ENCODE peak calls at places on chromosome 9, in six cellular contexts. U is suprapubic skin, Q is fibroblast of lung, Z is AG10803, Y is fibroblast of mammary gland, P is choroid plexus epithelial cell. F is an unnamed sample.

GRCh38 chr9:4180907-4181605 is 118.8 kb downstream of the GLIS3 start:
- DNase-seq in Z (no peak), Y (no peak), U (no peak), Q (no peak), P (no peak), F (no peak)

GRCh38 chr9:37955781-37956422 is 52.0 kb upstream of the SLC25A51 start:
- DNase-seq in P (no peak), Y (no peak), Z (no peak), Q (no peak), U (no peak), F (no peak)

GRCh38 chr9:5429873-5430564 is 7.7 kb downstream of the PLGRKT start:
- DNase-seq in P (no peak), U (no peak), Q (no peak), Y (no peak), Z (no peak), F (no peak)

GRCh38 chr9:132798817-132799790 is 79.0 kb downstream of the AK8 start:
- DNase-seq in U (no peak), Q (no peak), Z (no peak), Y (peak), P (peak), F (peak)

GRCh38 chr9:20024159-20024571 is 235.3 kb upstream of the SLC24A2 start:
- DNase-seq in Y (no peak), Z (no peak), U (no peak), Q (peak), P (peak), F (no peak)

GRCh38 chr9:15158019-15158418 is 149.0 kb downstream of the TTC39B start:
- DNase-seq in Y (no peak), U (no peak), P (no peak), Z (no peak), Q (no peak), F (peak)

GRCh38 chr9:91192379-91192775 is 169.3 kb downstream of the AUH start:
- DNase-seq in Y (peak), U (no peak), Q (peak), P (peak), Z (no peak), F (no peak)

GRCh38 chr9:14670718-14671117 is 22.5 kb downstream of the ZDHHC21 start:
- DNase-seq in Y (peak), Z (no peak), U (no peak), Q (peak), P (peak), F (peak)

GRCh38 chr9:126860757-126861466 is 473 bp downstream of the ZBTB34 start:
- DNase-seq in Z (no peak), Q (peak), Y (no peak), U (no peak), P (no peak), F (no peak)

GRCh38 chr9:113787871-113788270 is 88.2 kb upstream of the ZNF618 start:
- DNase-seq in Z (no peak), U (no peak), P (no peak), Q (no peak), Y (no peak), F (no peak)
- TF ChIP-seq CTCF in Z (no peak), U (no peak), P (no peak), Q (no peak), Y (no peak), F (no peak)

GRCh38 chr9:93954436-93955355 is at the start of gene BARX1:
- DNase-seq in Y (no peak), P (no peak), Q (no peak), Z (no peak), U (no peak), F (no peak)
- H3K4me3 ChIP-seq in Y (no peak), P (no peak), Q (no peak), Z (no peak), U (peak), F (no peak)

DNA sequence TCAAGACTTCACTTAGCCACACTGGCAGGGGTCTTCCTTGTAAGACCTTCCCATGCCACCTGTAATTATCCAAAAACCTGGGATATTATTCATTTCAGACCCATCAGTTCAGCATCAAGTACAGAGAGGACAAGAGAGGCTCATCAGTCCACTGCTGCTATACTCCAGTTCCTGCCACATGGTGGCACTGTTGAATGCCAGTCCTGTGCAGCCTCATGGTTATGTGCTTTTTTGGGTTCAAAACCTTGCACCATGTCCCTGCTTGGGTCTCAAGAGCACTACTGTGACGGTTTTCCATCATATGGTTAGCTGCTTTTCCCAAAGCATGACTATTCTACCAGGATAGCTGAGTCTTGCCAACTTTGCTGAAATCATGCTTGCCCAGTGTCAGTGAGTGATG is 8.5 kb downstream of the PTGS1 start:
- DNase-seq in Z (no peak), Q (no peak), U (no peak), P (no peak), Y (peak), F (no peak)
- TF ChIP-seq CTCF in Z (peak), Q (peak), U (no peak), P (peak), Y (peak), F (no peak)

DNA sequence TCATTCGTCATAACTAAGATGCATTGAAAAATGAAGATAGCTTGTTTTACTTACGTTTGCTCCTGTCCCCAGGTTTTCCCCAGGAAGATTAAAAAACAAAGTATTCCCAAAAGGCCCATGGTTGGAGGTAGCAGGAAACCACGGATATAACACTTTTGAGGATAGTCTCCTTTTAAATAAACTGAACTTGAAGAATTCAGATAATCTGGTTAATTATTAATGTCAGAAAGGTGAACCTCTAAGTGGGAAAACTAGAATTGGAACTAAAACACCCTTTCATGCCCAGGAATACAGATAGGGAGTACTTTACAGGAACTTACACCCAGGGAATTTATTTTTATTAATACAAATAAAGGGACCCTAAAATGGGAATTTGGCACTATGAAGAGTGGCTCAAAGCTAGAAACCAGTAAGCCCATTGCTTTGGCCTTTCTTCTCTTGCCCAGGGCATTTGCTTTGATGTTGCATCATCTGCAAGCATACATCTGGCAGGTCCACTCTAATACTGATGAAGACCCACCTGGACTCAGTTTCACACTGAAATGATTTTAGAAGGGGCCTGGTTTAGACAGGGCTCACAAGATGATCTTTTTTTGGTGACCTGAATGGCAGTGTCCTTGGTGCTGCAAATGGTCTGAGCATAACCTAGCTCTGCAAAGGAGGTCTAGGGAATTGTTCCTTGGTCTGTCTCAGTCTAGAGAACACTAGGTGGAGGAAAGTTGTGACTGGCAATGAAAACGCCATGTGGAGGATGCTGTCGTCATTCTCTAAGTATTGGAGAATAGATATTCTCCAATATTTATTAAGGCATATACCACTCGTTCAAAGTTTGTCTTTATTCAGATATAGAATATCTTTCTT is at the start of gene C5:
- DNase-seq in P (no peak), Q (no peak), Y (no peak), Z (no peak), U (no peak), F (no peak)
- H3K4me3 ChIP-seq in P (no peak), Q (no peak), Y (no peak), Z (no peak), U (no peak), F (no peak)

DNA sequence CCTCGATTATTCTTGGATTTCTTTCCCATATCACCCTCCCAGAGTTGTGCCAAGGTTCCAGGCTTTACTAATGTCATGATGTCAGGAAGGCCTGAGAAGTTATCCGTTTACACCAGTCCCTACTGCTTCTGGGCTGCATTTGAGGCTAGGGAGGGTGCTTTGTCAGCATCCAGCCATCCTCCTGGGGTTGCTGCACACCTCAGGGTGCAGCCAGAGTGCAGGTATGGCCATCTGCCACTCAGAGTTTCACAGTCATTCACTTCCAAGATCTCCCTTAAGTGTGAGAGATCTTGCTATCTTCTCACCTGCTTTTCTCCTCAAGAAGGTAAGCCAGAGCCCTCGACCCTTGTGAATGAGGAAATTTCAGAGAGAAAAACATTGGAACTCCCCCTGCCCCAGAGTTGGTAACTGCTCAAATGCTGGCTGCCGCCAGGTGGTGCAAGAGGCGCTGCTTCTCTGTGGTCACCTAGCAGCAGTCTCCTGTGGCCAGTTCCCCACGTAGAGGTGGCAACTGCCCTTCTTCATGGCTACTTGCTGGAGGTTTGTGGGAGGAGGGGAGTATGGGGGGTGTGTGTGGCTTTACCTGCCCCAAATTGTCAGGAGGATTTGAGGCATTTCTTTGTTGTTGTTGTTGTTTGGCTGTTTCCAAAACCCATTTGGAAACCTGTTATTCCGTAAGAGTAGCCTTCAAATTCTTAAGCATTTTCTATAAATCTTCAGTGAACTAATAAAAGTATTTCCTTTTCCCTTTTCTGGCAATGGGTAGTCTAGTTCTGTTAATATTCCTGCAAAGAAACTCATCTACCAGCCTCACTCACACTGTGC is 259.6 kb upstream of the DMRT1 start:
- DNase-seq in Z (no peak), U (no peak), Y (no peak), Q (no peak), P (peak), F (no peak)
- TF ChIP-seq CTCF in Z (peak), U (no peak), Y (no peak), Q (peak), P (peak), F (peak)

GRCh38 chr9:18723366-18723765 is 249.4 kb downstream of the ADAMTSL1 start:
- DNase-seq in U (no peak), Y (no peak), P (peak), Z (no peak), Q (no peak), F (no peak)

GRCh38 chr9:18722882-18723281 is 248.9 kb downstream of the ADAMTSL1 start:
- DNase-seq in Y (no peak), P (peak), U (no peak), Q (no peak), Z (no peak), F (no peak)

GRCh38 chr9:18727904-18728303 is 254.0 kb downstream of the ADAMTSL1 start:
- DNase-seq in Q (no peak), P (no peak), Y (no peak), Z (no peak), U (no peak), F (no peak)

GRCh38 chr9:18728642-18729041 is 254.7 kb downstream of the ADAMTSL1 start:
- DNase-seq in P (no peak), U (no peak), Z (no peak), Y (no peak), Q (no peak), F (no peak)

GRCh38 chr9:18726546-18726945 is 252.6 kb downstream of the ADAMTSL1 start:
- DNase-seq in Y (peak), U (no peak), Z (peak), P (peak), Q (no peak), F (peak)
- H3K4me3 ChIP-seq in Y (no peak), U (no peak), Z (no peak), P (no peak), Q (no peak), F (no peak)

DNA sequence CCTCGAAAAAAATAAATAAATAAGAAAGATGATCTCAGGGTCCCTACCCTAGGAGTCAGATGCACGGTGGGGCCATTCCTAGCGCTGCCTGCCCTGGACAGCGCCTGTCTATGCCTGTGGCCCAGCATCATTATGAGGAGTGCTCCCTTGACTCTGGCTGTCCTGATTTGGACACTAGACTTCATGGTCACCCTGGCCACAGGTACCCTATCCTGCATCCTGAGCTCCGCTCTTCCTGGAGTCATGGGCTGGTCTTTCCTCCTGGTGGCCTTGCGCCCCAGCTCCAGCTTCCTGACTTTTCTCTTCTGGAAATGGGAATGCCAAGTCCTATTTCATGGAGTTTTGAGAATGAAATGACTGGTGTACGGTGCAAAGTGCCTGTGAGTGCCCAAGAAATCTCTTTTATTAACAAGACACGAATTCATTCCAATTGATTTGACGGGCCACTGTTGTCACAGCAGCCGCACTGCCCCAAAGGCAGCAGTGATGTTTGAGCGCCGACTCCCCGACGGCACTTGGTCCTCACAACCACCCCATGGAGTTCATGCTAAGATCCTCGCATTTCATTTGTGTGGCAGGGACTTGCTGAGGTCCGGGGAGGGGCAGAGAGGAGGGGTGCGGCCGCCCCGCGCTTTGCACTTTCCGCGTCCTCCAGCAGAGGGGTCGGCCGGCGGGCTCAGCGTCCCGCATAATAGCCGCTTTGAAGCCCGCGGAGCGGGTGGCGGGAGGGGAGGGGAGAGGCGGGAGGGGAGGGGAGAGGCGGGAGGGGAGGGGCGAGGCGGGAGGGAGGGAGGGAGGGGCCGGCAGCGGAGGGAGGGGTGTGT is 453 bp upstream of the AIF1L start:
- DNase-seq in P (no peak), Z (no peak), Q (peak), Y (no peak), U (no peak), F (peak)
- TF ChIP-seq CTCF in P (peak), Z (no peak), Q (no peak), Y (no peak), U (no peak), F (no peak)

DNA sequence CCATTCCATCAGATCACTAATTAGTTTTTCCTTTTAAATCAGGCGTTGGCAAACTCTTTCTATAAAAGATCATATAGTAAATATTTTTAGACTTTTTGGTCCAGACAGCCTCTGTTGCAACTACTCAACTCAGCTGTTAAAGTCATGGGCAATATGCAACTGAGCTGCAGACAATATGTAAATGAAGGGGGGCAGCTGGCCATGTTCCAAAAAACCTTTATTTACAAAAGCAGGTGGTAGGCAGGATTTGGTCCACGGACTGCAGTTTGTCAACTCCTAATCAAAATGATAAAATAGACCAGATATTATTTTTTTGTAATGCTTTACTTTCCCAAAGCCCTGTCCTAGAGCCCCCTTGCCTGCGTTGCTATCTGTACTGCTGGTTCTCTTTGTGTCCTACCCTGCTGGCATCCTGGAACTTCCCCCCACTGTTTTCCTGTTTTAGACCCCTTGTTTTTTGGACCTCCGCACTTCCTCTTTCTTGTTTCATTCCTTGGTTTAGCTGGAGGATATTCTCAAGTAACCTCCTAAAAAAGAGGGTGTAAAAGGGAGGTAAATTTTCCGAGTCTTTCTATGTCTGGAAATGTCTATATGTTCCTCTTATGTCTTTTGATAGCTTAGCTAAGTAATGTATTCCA is 24.7 kb upstream of the TNFSF8 start:
- DNase-seq in Y (no peak), U (no peak), Q (no peak), P (no peak), Z (no peak), F (no peak)
- H3K4me3 ChIP-seq in Y (no peak), U (no peak), Q (no peak), P (no peak), Z (no peak), F (no peak)

DNA sequence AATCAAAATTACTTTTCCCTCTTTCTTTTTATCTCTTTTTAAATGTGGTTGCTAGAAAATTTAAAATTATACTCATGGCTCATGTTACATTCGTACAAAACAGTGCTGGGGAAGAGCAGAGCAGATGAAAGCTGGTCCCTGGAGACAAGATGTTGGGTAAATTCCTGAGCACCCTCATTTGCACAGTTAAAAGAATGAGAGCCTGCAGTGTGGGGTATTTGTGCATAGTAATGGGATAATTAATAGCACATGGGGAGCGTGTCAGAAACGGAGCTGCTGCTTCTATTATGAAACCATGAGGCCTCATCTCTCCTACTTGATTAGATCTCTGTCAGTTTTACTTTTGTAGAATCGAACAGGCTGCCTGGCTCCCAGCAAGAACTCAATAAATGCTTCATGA is 177.1 kb upstream of the TUT7 start:
- DNase-seq in Z (peak), Y (peak), U (no peak), Q (no peak), P (peak), F (no peak)
- TF ChIP-seq CTCF in Z (no peak), Y (no peak), U (no peak), Q (no peak), P (no peak), F (no peak)

GRCh38 chr9:129887210-129888084 is 52.2 kb downstream of the USP20 start:
- DNase-seq in Z (peak), Y (peak), P (peak), Q (peak), U (no peak), F (no peak)
- H3K4me3 ChIP-seq in Z (no peak), Y (no peak), P (no peak), Q (no peak), U (no peak), F (no peak)